ENCODE peak calls at places on chromosomes 1 and 21, in ten cellular contexts. H is body of pancreas; T is prostate gland; B is BJ; I is CD8-positive, alpha-beta T cell; Y is WTC11; S is foreskin fibroblast; U is cardiac muscle cell; O is fibroblast of the aortic adventitia; C is bronchial epithelial cell. K is an unnamed sample.

GRCh38 chr1:74197255-74197654 is 721 bp downstream of the LRRIQ3 start:
- DNase-seq in O (no peak), C (no peak), T (no peak), S (no peak), Y (no peak), U (no peak), H (no peak), B (no peak), I (no peak), K (no peak)

GRCh38 chr1:33836911-33837310 is 27.0 kb upstream of the HMGB4 start:
- DNase-seq in S (no peak), C (peak; percentile 6), U (no peak), I (no peak), B (no peak), Y (no peak), O (peak; percentile 37), H (no peak), T (no peak), K (no peak)

GRCh38 chr1:63789856-63790605 is 16.2 kb downstream of the ROR1 start:
- DNase-seq in H (no peak), Y (no peak), U (no peak), I (no peak), C (no peak), O (no peak), S (no peak), T (no peak), B (no peak), K (no peak)

GRCh38 chr1:172255223-172255560 is 165.3 kb upstream of the C1orf105 start:
- DNase-seq in I (no peak), Y (no peak), O (no peak), U (no peak), S (no peak), C (no peak), H (no peak), B (no peak), T (no peak), K (no peak)

GRCh38 chr1:185934476-185935189 is 200.4 kb downstream of the HMCN1 start:
- DNase-seq in I (no peak), C (peak; percentile 67), B (no peak), Y (no peak), U (peak; percentile 71), S (peak; percentile 79), H (no peak), O (peak; percentile 77), T (no peak), K (no peak)

GRCh38 chr1:182965096-182965495 is 12.1 kb upstream of the SHCBP1L start:
- DNase-seq in Y (no peak), S (no peak), B (no peak), O (no peak), T (no peak), U (no peak), C (no peak), H (no peak), I (no peak), K (no peak)

GRCh38 chr1:20751462-20751990 is 19.0 kb upstream of the SH2D5 start:
- DNase-seq in B (no peak), H (no peak), O (no peak), T (no peak), I (no peak), C (no peak), U (no peak), Y (no peak), S (no peak), K (no peak)

GRCh38 chr1:235050911-235051360 is 77.7 kb downstream of the TOMM20 start:
- DNase-seq in T (no peak), Y (no peak), U (peak; percentile 84), B (no peak), C (peak; percentile 29), I (no peak), O (peak; percentile 90), S (peak; percentile 73), H (no peak), K (peak; percentile 54)

GRCh38 chr1:109350650-109351049 is 43.8 kb upstream of the MYBPHL start:
- DNase-seq in U (no peak), Y (no peak), O (peak; percentile 22), I (no peak), B (no peak), T (no peak), C (no peak), H (no peak), S (no peak), K (no peak)

GRCh38 chr1:8075511-8076051 is 49.5 kb upstream of the ERRFI1 start:
- DNase-seq in C (peak; percentile 76), S (no peak), U (no peak), H (no peak), I (no peak), O (peak; percentile 16), T (no peak), B (no peak), Y (no peak), K (peak; percentile 43)

GRCh38 chr1:51877434-51878306 is 857 bp downstream of the NRDC start:
- DNase-seq in C (peak; percentile 34), I (no peak), H (peak; percentile 28), U (peak; percentile 48), B (no peak), S (peak; percentile 52), Y (no peak), O (peak; percentile 46), T (peak; percentile 14), K (peak; percentile 38)

GRCh38 chr1:65964123-65964522 is 171.4 kb downstream of the PDE4B start:
- DNase-seq in S (no peak), I (no peak), H (no peak), B (no peak), T (no peak), Y (no peak), O (no peak), U (no peak), C (no peak), K (no peak)

GRCh38 chr21:31108969-31109368 is 70.7 kb upstream of the KRTAP19-8 start:
- DNase-seq in B (no peak), Y (no peak), U (peak; percentile 40), I (no peak), T (no peak), H (no peak), C (peak; percentile 13), S (peak; percentile 42), O (peak; percentile 26), K (no peak)

GRCh38 chr21:28731700-28732321 is 260.9 kb downstream of the LTN1 start:
- DNase-seq in T (no peak), C (no peak), S (no peak), Y (no peak), O (no peak), I (no peak), U (no peak), H (no peak), B (no peak), K (no peak)

GRCh38 chr21:28725396-28725795 is 267.3 kb downstream of the LTN1 start:
- DNase-seq in H (no peak), S (no peak), U (peak; percentile 25), O (no peak), I (no peak), C (peak; percentile 72), B (no peak), T (no peak), Y (no peak), K (no peak)

GRCh38 chr21:28734522-28735175 is 258.0 kb downstream of the LTN1 start:
- DNase-seq in U (no peak), O (no peak), C (peak; percentile 80), I (no peak), T (no peak), B (no peak), Y (no peak), S (no peak), H (no peak), K (no peak)

GRCh38 chr21:28727809-28728208 is 264.9 kb downstream of the LTN1 start:
- DNase-seq in O (no peak), C (no peak), I (no peak), H (no peak), B (no peak), T (no peak), U (no peak), Y (no peak), S (no peak), K (no peak)

GRCh38 chr21:28729887-28730286 is 262.8 kb downstream of the LTN1 start:
- DNase-seq in U (no peak), Y (no peak), B (no peak), T (no peak), H (no peak), S (no peak), O (no peak), C (no peak), I (no peak), K (no peak)
- TF ChIP-seq CTCF in U (no peak), Y (no peak), B (no peak), T (no peak), H (no peak), S (no peak), O (no peak), C (no peak), I (no peak), K (no peak)

GRCh38 chr1:156138366-156138969 is 14.9 kb upstream of the SEMA4A start:
- DNase-seq in T (no peak), O (no peak), I (no peak), U (no peak), C (no peak), B (no peak), Y (no peak), H (no peak), S (no peak), K (no peak)

GRCh38 chr1:156134716-156135435 is 18.5 kb upstream of the SEMA4A start:
- DNase-seq in T (no peak), C (no peak), B (no peak), O (no peak), I (no peak), U (no peak), S (no peak), Y (no peak), H (no peak), K (no peak)

GRCh38 chr1:156135930-156136871 is 17.2 kb upstream of the SEMA4A start:
- DNase-seq in Y (no peak), I (no peak), S (no peak), B (no peak), U (no peak), O (no peak), H (no peak), T (no peak), C (no peak), K (no peak)

GRCh38 chr1:156140879-156141707 is 12.3 kb upstream of the SEMA4A start:
- DNase-seq in C (no peak), U (no peak), Y (peak; percentile 94), H (no peak), T (peak; percentile 47), I (no peak), O (peak; percentile 59), S (peak; percentile 74), B (no peak), K (peak; percentile 92)

GRCh38 chr1:156136970-156137483 is 16.4 kb upstream of the SEMA4A start:
- DNase-seq in U (no peak), T (no peak), S (no peak), H (no peak), I (no peak), O (no peak), C (no peak), B (no peak), Y (peak; percentile 55), K (no peak)
- TF ChIP-seq CTCF in U (peak; percentile 10), T (no peak), S (peak; percentile 9), H (no peak), I (no peak), O (peak; percentile 18), C (no peak), B (peak; percentile 27), Y (no peak), K (peak; percentile 58)

GRCh38 chr1:160544647-160545046 is 21.6 kb upstream of the SLAMF6 start:
- DNase-seq in Y (no peak), H (no peak), U (peak; percentile 25), T (no peak), S (no peak), B (no peak), I (no peak), C (no peak), O (peak; percentile 5), K (no peak)
- TF ChIP-seq CTCF in Y (no peak), H (peak; percentile 36), U (peak; percentile 53), T (no peak), S (peak; percentile 12), B (peak; percentile 45), I (peak; percentile 64), C (peak; percentile 48), O (peak; percentile 32), K (peak; percentile 58)

GRCh38 chr1:2159124-2159523 is 35.4 kb downstream of the FAAP20 start:
- DNase-seq in O (no peak), T (no peak), U (no peak), Y (no peak), I (no peak), H (no peak), S (no peak), C (no peak), B (no peak), K (no peak)
- TF ChIP-seq CTCF in O (no peak), T (no peak), U (no peak), Y (no peak), I (no peak), H (no peak), S (no peak), C (no peak), B (no peak), K (no peak)